ENCODE peak calls at places on chromosomes 4 and X, in seven cellular contexts. B is ascending aorta; M is CD8-positive, alpha-beta T cell; S is body of pancreas; I is mammary epithelial cell; L is K562; T is suprapubic skin. Q is an unnamed sample.

GRCh38 chrX:53682885-53683555 is 3.5 kb downstream of the HUWE1 start:
- DNase-seq in M (peak; percentile 1), B (no peak), T (peak; percentile 67), L (peak; percentile 45), I (peak; percentile 56), S (no peak), Q (peak; percentile 49)

GRCh38 chr4:72969957-72970356 is 99.6 kb downstream of the COX18 start:
- DNase-seq in T (no peak), S (no peak), I (peak; percentile 29), L (no peak), B (no peak), M (no peak), Q (no peak)

GRCh38 chr4:113645771-113646455 is 115.6 kb downstream of the CAMK2D start:
- DNase-seq in L (no peak), M (no peak), I (peak; percentile 68), T (no peak), B (no peak), S (peak; percentile 54), Q (no peak)

GRCh38 chrX:67094061-67094460 is 449.8 kb upstream of the AR start:
- DNase-seq in I (no peak), L (no peak), M (no peak), S (no peak), T (no peak), B (no peak), Q (no peak)

GRCh38 chr4:136078971-136079370 is 1453.3 kb downstream of the PCDH18 start:
- DNase-seq in M (no peak), S (no peak), T (no peak), L (no peak), I (peak; percentile 1), B (no peak), Q (no peak)

GRCh38 chr4:125181804-125182203 is 133.0 kb upstream of the FAT4 start:
- DNase-seq in B (no peak), T (no peak), L (no peak), S (no peak), I (no peak), M (no peak), Q (no peak)

GRCh38 chr4:80407246-80407645 is 71.7 kb downstream of the CFAP299 start:
- DNase-seq in T (no peak), L (no peak), S (no peak), I (no peak), B (no peak), M (no peak), Q (no peak)

GRCh38 chrX:131626681-131627296 is 82.9 kb downstream of the OR13H1 start:
- DNase-seq in T (no peak), M (no peak), S (no peak), B (no peak), L (no peak), I (no peak), Q (no peak)

GRCh38 chr4:107366900-107367299 is 330.8 kb upstream of the DKK2 start:
- DNase-seq in L (no peak), T (no peak), S (no peak), B (no peak), M (no peak), I (peak; percentile 37), Q (no peak)

GRCh38 chrX:140815868-140816267 is 106.3 kb downstream of the LINC00632 start:
- DNase-seq in S (no peak), L (no peak), I (peak; percentile 15), B (no peak), M (no peak), T (no peak), Q (peak; percentile 37)

GRCh38 chr4:131426023-131426758 is 1722.9 kb upstream of the PCDH10 start:
- DNase-seq in L (no peak), I (no peak), M (no peak), B (no peak), T (no peak), S (no peak), Q (no peak)

GRCh38 chrX:98371994-98372393 is 1488.3 kb downstream of the RPA4 start:
- DNase-seq in B (no peak), S (no peak), L (no peak), M (no peak), I (no peak), T (no peak), Q (no peak)

GRCh38 chr4:10058371-10058770 is 37.1 kb upstream of the SLC2A9 start:
- DNase-seq in I (no peak), M (no peak), L (no peak), S (no peak), T (no peak), B (no peak), Q (no peak)

GRCh38 chr4:44670466-44671199 is 7.6 kb upstream of the GUF1 start:
- DNase-seq in I (no peak), M (no peak), T (no peak), B (no peak), L (no peak), S (no peak), Q (no peak)

GRCh38 chr4:145345401-145345800 is 136.3 kb upstream of the SMAD1 start:
- DNase-seq in T (no peak), L (no peak), B (no peak), M (no peak), I (no peak), S (no peak), Q (no peak)

GRCh38 chr4:67198757-67199156 is 346.5 kb downstream of the CENPC start:
- DNase-seq in M (no peak), I (peak; percentile 42), L (no peak), B (no peak), T (no peak), S (no peak), Q (no peak)

GRCh38 chr4:143375326-143376073 is 38.8 kb downstream of the GAB1 start:
- DNase-seq in L (peak; percentile 39), B (no peak), M (no peak), T (no peak), S (no peak), I (no peak), Q (peak; percentile 30)
- TF ChIP-seq CTCF in L (peak; percentile 27), B (peak; percentile 48), M (no peak), T (no peak), S (no peak), I (peak; percentile 57), Q (peak; percentile 42)

DNA sequence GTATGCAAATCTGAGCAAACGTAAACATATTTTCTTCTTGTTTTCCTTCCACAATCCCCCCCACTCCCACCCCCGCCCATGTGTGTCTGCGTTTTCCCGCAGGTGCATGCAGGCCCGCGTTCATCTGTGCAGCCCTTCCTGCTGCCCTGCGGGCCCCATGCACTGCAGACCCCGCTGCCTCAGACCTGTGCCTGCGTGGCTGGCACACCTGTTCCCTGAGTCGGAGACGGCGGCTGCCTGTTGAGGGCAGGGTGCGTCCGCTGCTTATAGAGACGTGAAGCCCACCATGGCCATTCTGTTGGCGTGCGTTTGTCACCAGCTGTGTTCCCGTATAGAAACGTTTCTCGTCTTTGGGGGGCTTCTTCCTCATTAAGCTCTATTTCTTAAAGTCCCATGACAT is 51.5 kb downstream of the PCGF3 start:
- DNase-seq in S (no peak), B (no peak), T (no peak), M (no peak), I (no peak), L (no peak), Q (no peak)
- H3K36me3 ChIP-seq in S (peaks cover 7% of the 10 kb centered on the region), B (peaks cover 84% of the 10 kb centered on the region), T (peaks cover 63% of the 10 kb centered on the region), M (peaks cover 4% of the 10 kb centered on the region), I (peaks cover 15% of the 10 kb centered on the region), L (peaks cover 62% of the 10 kb centered on the region), Q (peaks cover 44% of the 10 kb centered on the region)

DNA sequence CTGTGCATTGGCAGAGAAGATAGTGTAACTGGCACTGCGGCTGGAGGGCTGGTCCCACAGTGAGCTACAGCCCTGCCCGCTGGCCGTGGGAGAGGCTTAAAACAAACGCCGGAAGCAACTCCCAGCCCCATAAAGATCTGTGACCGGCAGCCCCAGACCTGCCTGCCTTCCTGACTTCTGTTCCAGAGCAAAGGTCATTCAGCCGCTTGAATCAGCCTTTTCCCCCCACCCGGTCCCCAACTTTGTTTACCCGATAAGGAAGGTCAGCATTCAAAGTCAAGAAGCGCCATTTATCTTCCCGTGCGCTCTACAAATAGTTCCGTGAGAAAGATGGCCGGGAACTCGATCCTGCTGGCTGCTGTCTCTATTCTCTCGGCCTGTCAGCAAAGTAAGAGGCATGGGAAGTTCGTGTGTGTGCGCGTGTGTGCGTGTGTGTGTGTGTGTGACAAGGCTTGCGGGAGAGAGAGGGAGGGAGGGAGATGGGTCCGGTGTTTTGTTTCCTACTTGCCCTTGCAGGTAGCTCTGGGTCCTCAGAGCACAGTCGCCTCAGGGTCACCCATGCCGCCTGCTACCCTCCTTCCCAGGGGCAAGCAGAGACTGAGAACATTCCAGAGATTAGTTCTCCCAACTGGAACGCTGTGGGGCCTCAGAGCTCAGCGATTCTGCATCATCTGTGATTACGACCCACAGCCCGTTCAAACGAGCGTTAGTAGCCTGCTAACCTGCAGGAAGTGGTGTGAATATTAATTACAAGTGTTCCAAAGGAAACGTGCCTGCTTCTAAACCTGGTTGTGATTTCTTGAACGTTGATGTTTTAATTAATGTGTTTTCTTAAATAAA is at the start of gene MGST2:
- DNase-seq in T (peak; percentile 84), B (no peak), I (peak; percentile 61), M (no peak), S (peak; percentile 77), L (peak; percentile 71), Q (peak; percentile 70)
- H3K4me1 ChIP-seq in T (peaks cover 47% of the 10 kb centered on the region), B (peaks cover 2% of the 10 kb centered on the region), I (peaks cover 13% of the 10 kb centered on the region), M (peaks cover 6% of the 10 kb centered on the region), S (peaks cover 70% of the 10 kb centered on the region), L (peaks cover 47% of the 10 kb centered on the region), Q (no peaks in the 10 kb centered on the region)

GRCh38 chr4:142528433-142528832 is 317.7 kb downstream of the INPP4B start:
- DNase-seq in I (peak; percentile 39), L (no peak), T (no peak), M (no peak), S (no peak), B (no peak), Q (no peak)
- TF ChIP-seq CTCF in I (no peak), L (no peak), T (no peak), M (no peak), S (no peak), B (no peak), Q (no peak)

GRCh38 chr4:186621959-186622553 is 66.7 kb upstream of the MTNR1A start:
- DNase-seq in M (no peak), B (no peak), S (no peak), L (no peak), T (no peak), I (peak; percentile 79), Q (no peak)

GRCh38 chr4:186622788-186623464 is 67.6 kb upstream of the MTNR1A start:
- DNase-seq in B (no peak), T (no peak), M (no peak), L (no peak), I (peak; percentile 46), S (no peak), Q (no peak)

GRCh38 chr4:186623546-186623945 is 68.2 kb upstream of the MTNR1A start:
- DNase-seq in S (no peak), L (no peak), I (no peak), T (no peak), M (no peak), B (no peak), Q (no peak)

DNA sequence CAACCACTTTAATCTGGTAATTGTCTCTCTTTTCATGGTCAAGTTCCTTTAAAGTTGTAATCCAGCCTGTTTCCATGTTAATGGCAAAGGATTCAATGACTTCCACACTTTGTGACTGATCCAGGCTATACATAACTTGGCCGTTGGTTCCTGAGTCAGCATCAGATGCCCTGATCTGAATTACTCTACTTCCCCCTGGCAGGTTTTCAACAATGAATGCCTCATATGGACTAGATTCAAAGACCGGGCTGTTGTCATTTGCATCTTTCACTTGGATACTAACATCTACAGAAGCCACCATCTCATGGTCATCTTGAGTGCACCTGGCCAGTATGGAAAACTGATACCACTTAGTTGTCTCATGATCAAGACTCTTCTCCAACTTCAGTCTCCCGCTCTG is 62.6 kb upstream of the MTNR1A start:
- DNase-seq in M (no peak), S (no peak), B (no peak), T (no peak), I (no peak), L (no peak), Q (no peak)
- H3K36me3 ChIP-seq in M (no peaks in the 10 kb centered on the region), S (no peaks in the 10 kb centered on the region), B (peaks cover 30% of the 10 kb centered on the region), T (peaks cover 35% of the 10 kb centered on the region), I (peaks cover 78% of the 10 kb centered on the region), L (peaks cover 14% of the 10 kb centered on the region), Q (no peaks in the 10 kb centered on the region)

GRCh38 chr4:184849184-184849583 is 23.4 kb upstream of the ACSL1 start:
- DNase-seq in T (no peak), M (no peak), B (no peak), L (no peak), I (no peak), S (no peak), Q (no peak)
- H3K4me1 ChIP-seq in T (peaks cover 3% of the 10 kb centered on the region), M (no peaks in the 10 kb centered on the region), B (no peaks in the 10 kb centered on the region), L (peaks cover 11% of the 10 kb centered on the region), I (peaks cover 22% of the 10 kb centered on the region), S (no peaks in the 10 kb centered on the region), Q (no peaks in the 10 kb centered on the region)